ENCODE peak calls at places on chromosomes 16 and 17, in five cellular contexts. Y is stomach, L is ovary, R is prostate gland, W is breast epithelium. E is an unnamed sample.

GRCh38 chr17:17141860-17142552 is 64.1 kb downstream of the PLD6 start:
- DNase-seq in Y (no peak), L (peak; percentile 76), R (peak; percentile 39), W (no peak), E (peak; percentile 33)

GRCh38 chr17:30249460-30249859 is 14.0 kb upstream of the SLC6A4 start:
- DNase-seq in Y (no peak), L (no peak), R (no peak), W (no peak), E (no peak)

GRCh38 chr16:83473926-83474660 is 333.7 kb upstream of the HSBP1 start:
- DNase-seq in Y (no peak), L (no peak), R (no peak), W (no peak), E (no peak)

GRCh38 chr16:27529962-27530361 is 19.8 kb downstream of the GTF3C1 start:
- DNase-seq in Y (no peak), L (no peak), R (no peak), W (no peak), E (no peak)

GRCh38 chr17:27532269-27533067 is 76.2 kb downstream of the KSR1 start:
- DNase-seq in Y (peak; percentile 45), L (no peak), R (no peak), W (no peak), E (peak; percentile 85)

GRCh38 chr16:71569621-71570020 is 7.3 kb downstream of the TAT start:
- DNase-seq in Y (no peak), L (no peak), R (no peak), W (no peak), E (no peak)

GRCh38 chr16:2532494-2533141 is 1.4 kb upstream of the CEMP1 start:
- DNase-seq in Y (peak; percentile 88), L (peak; percentile 84), R (peak; percentile 88), W (peak; percentile 93), E (peak; percentile 94)

GRCh38 chr17:35496470-35497290 is 40.8 kb downstream of the SLFN12L start:
- DNase-seq in Y (no peak), L (no peak), R (no peak), W (no peak), E (no peak)

GRCh38 chr17:64188088-64188487 is 58.1 kb upstream of the ERN1 start:
- DNase-seq in Y (no peak), L (no peak), R (no peak), W (no peak), E (no peak)

GRCh38 chr17:76726766-76727718 is at the start of gene METTL23:
- DNase-seq in Y (peak; percentile 88), L (peak; percentile 90), R (peak; percentile 79), W (peak; percentile 81), E (peak; percentile 85)

GRCh38 chr16:635573-636205 is 416 bp downstream of the METTL26 start:
- DNase-seq in Y (no peak), L (no peak), R (no peak), W (no peak), E (no peak)

GRCh38 chr17:77723071-77723908 is 235.2 kb upstream of the TNRC6C start:
- DNase-seq in Y (no peak), L (no peak), R (no peak), W (no peak), E (peak; percentile 40)

GRCh38 chr17:78351449-78352006 is 8.3 kb downstream of the SOCS3 start:
- DNase-seq in Y (peak; percentile 73), L (peak; percentile 98), R (peak; percentile 91), W (peak; percentile 81), E (peak; percentile 78)

GRCh38 chr16:9901-10665 is 43.3 kb downstream of the POLR3K start:
- DNase-seq in Y (peak; percentile 27), L (no peak), R (no peak), W (no peak), E (peak; percentile 25)

GRCh38 chr16:10880609-10881452 is 3.8 kb downstream of the CIITA start:
- DNase-seq in Y (no peak), L (no peak), R (no peak), W (no peak), E (no peak)

GRCh38 chr16:50842589-50842988 is 100.7 kb downstream of the CYLD start:
- DNase-seq in Y (no peak), L (no peak), R (no peak), W (no peak), E (no peak)

GRCh38 chr17:43999024-43999423 is 5.4 kb upstream of the NAGS start:
- DNase-seq in Y (no peak), L (no peak), R (no peak), W (no peak), E (no peak)

GRCh38 chr16:17396762-17397498 is 73.8 kb downstream of the XYLT1 start:
- DNase-seq in Y (peak; percentile 71), L (no peak), R (peak; percentile 59), W (no peak), E (peak; percentile 74)

GRCh38 chr17:79388556-79389295 is 222.1 kb downstream of the RBFOX3 start:
- DNase-seq in Y (peak; percentile 64), L (peak; percentile 32), R (peak; percentile 39), W (peak; percentile 63), E (peak; percentile 72)

GRCh38 chr17:59361916-59362810 is 30.7 kb downstream of the YPEL2 start:
- DNase-seq in Y (no peak), L (no peak), R (no peak), W (no peak), E (peak; percentile 28)

GRCh38 chr17:72590382-72590781 is 469.6 kb downstream of the SOX9 start:
- DNase-seq in Y (no peak), L (no peak), R (no peak), W (no peak), E (no peak)

GRCh38 chr17:70172449-70172848 is 3.1 kb downstream of the KCNJ2 start:
- DNase-seq in Y (no peak), L (no peak), R (no peak), W (no peak), E (no peak)

GRCh38 chr17:30477758-30478115 is 529 bp downstream of the GOSR1 start:
- DNase-seq in Y (no peak), L (no peak), R (no peak), W (no peak), E (no peak)

GRCh38 chr16:2992383-2993081 is 12.3 kb upstream of the PKMYT1 start:
- DNase-seq in Y (no peak), L (no peak), R (peak; percentile 56), W (no peak), E (no peak)

GRCh38 chr16:13902677-13903076 is 17.3 kb upstream of the ERCC4 start:
- DNase-seq in Y (no peak), L (no peak), R (no peak), W (no peak), E (no peak)

GRCh38 chr16:87125206-87126155 is 191.7 kb downstream of the C16orf95 start:
- DNase-seq in Y (no peak), L (peak; percentile 31), R (no peak), W (no peak), E (no peak)
- H3K27ac ChIP-seq in Y (no peak overlapping the region), L (no peak overlapping the region), R (no peak overlapping the region), W (no peak overlapping the region), E (no peak overlapping the region)

GRCh38 chr17:80720624-80721577 is 176.3 kb downstream of the RPTOR start:
- DNase-seq in Y (peak; percentile 37), L (no peak), R (no peak), W (no peak), E (peak; percentile 10)

GRCh38 chr17:80717661-80718060 is 173.0 kb downstream of the RPTOR start:
- DNase-seq in Y (no peak), L (no peak), R (no peak), W (no peak), E (no peak)

GRCh38 chr17:80718428-80718827 is 173.8 kb downstream of the RPTOR start:
- DNase-seq in Y (no peak), L (no peak), R (no peak), W (no peak), E (no peak)

GRCh38 chr17:80716986-80717385 is 172.3 kb downstream of the RPTOR start:
- DNase-seq in Y (no peak), L (no peak), R (no peak), W (no peak), E (no peak)

DNA sequence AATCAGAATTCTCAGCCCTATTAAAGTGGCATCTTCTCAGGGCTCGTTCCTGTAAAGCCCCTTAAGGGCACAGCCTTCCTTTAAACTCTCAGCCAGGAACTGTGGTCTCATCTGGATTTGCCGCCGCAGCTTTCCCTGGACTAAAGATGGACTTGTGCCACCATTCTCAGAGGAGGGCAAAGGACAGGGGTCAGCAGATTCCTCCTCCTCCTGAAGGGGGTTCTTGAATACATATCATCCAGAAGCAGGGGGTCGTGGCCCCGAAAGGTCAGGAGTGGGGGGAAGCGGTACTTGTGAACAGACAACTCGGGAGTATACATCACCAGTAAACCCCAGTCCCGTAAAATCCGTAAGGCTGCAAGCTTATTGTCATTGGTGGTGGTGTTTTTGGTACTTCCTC is 174.8 kb downstream of the RPTOR start:
- DNase-seq in Y (no peak), L (no peak), R (no peak), W (no peak), E (no peak)
- H3K4me1 ChIP-seq in Y (peaks cover 16% of the 10 kb centered on the region), L (peaks cover 10% of the 10 kb centered on the region), R (no peaks in the 10 kb centered on the region), W (no peaks in the 10 kb centered on the region), E (no peaks in the 10 kb centered on the region)

DNA sequence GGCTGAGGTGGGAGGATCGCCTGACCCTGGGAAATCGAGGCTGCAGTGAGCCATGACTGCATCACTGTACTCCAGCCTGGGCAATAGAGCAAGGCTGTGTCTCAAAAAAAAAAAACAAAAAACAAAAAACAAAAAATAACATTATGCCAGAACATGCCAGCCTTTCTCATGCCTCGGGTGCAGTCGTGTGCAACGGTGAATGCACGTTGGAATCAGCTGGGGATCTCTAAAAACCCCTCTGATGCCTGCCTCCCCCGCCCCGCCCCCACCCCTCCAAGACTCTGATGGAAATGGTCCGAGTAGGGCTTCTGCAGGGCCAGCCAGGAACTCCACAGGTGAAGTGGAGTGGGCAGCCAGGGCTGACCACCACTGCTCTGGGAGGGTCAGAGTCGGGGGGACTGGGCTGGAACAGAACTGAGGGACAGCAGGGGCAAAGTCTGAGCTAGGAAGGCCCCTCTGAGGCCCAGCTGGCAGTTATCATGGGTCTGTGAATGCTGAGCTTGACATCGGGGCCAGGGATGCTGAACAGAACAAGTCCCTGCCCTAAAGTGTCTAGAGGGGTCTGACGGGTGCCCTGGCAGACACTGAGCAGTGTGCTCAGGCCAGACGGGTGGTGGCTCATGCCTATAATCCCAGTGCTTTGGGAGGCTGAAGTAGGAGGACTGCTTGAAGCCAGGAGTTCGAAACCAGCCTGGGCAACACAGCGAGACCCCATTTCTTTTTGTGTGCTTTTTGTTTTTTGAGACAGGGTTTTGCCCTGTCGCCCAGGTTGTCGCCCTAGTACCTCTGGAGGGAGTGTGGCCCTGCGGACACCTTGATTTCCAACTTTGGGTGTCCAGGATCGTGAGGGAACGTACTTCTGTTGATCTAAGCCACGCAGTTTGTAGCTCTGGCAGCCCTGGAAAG is 193.4 kb upstream of the GSE1 start:
- DNase-seq in Y (no peak), L (peak; percentile 16), R (no peak), W (no peak), E (peak; percentile 64)
- TF ChIP-seq POLR2A in Y (no peak), L (no peak), R (no peak), W (no peak), E (no peak)

DNA sequence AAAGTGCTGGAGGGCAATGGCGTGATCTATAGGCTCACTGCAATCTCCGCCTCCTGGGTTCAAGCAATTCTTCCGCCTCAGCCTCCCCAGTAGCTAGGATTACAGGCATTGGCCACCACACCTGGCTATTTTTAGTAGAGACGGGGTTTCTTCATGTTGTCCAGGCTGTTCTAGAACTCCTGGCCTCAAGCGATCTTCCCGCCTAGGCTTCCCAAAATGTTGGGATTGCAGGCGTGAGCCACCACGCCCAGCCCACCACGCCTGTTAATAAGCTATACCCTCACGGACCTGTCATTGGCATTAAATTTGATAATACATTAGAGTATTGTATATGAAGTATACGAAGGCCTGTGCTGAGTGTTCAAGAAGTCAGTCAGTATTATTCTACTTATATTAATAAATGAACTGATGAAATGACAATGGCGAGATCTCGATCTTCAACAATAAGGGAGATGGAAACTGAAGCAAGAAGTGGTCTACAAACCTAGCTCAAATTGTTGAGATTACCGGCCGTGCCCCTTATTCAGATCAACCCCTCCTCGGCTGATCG is 818 bp upstream of the BCAS3 start:
- DNase-seq in Y (no peak), L (peak; percentile 25), R (no peak), W (no peak), E (no peak)
- H3K27ac ChIP-seq in Y (peak overlapping the region; percentile 79), L (peak overlapping the region; percentile 58), R (peak overlapping the region; percentile 75), W (peak overlapping the region; percentile 85), E (peak overlapping the region; percentile 51)

GRCh38 chr16:57706717-57707116 is 12.1 kb downstream of the DRC7 start:
- DNase-seq in Y (no peak), L (no peak), R (no peak), W (no peak), E (no peak)
- H3K4me1 ChIP-seq in Y (peaks cover 13% of the 10 kb centered on the region), L (no peaks in the 10 kb centered on the region), R (no peaks in the 10 kb centered on the region), W (no peaks in the 10 kb centered on the region), E (peaks cover 8% of the 10 kb centered on the region)

E was measured in thyroid gland.